ENCODE peak calls at places on chromosomes 2 and 18, in nine cellular contexts. B is uterus; Y is AG08395; Q is renal cortical epithelial cell; J is Kasumi-1; A is gastrocnemius medialis; M is stimulated activated CD4-positive, alpha-beta T cell treated with anti-CD3 and anti-CD28 coated beads, Interleukin-15, amount 100 ng/mL, for 1 hour; S is foreskin fibroblast; X is central memory CD4-positive, alpha-beta T cell. N is an unnamed sample.

GRCh38 chr2:49003206-49003605 is 151.1 kb downstream of the FSHR start:
- DNase-seq in A (no peak), S (no peak), J (no peak), Q (no peak), M (no peak), X (no peak), B (no peak), Y (peak), N (no peak)

GRCh38 chr2:127081826-127082633 is 24.9 kb downstream of the BIN1 start:
- DNase-seq in M (peak), Q (no peak), B (peak), A (peak), J (no peak), Y (no peak), S (peak), X (peak), N (peak)

GRCh38 chr2:63993871-63994270 is 25.4 kb downstream of the VPS54 start:
- DNase-seq in B (no peak), A (no peak), Y (no peak), Q (no peak), M (no peak), J (no peak), S (no peak), X (peak), N (no peak)

GRCh38 chr2:35447210-35447609 is 908.4 kb upstream of the CRIM1 start:
- DNase-seq in Y (no peak), X (no peak), S (no peak), M (no peak), B (no peak), Q (no peak), J (peak), A (no peak), N (no peak)

GRCh38 chr2:231707625-231708049 is 688 bp upstream of the PTMA start:
- DNase-seq in Y (no peak), S (peak), X (no peak), Q (peak), M (peak), B (no peak), J (no peak), A (no peak), N (peak)

GRCh38 chr2:108377411-108377810 is 343 bp upstream of the SULT1C4 start:
- DNase-seq in M (no peak), S (peak), A (no peak), Y (no peak), Q (peak), B (no peak), J (no peak), X (no peak), N (no peak)

GRCh38 chr18:6601241-6601640 is 128.3 kb upstream of the ARHGAP28 start:
- DNase-seq in X (no peak), Y (no peak), B (no peak), A (no peak), S (peak), J (no peak), Q (no peak), M (no peak), N (no peak)

GRCh38 chr2:74020717-74021406 is 36.2 kb downstream of the TET3 start:
- DNase-seq in Q (no peak), A (peak), Y (no peak), S (no peak), J (peak), B (no peak), X (no peak), M (no peak), N (no peak)

GRCh38 chr2:237525559-237526157 is 38.6 kb downstream of the MLPH start:
- DNase-seq in B (no peak), Q (no peak), M (no peak), S (no peak), J (no peak), X (no peak), Y (no peak), A (no peak), N (no peak)

GRCh38 chr2:145220496-145220895 is 700.6 kb upstream of the ZEB2 start:
- DNase-seq in Q (no peak), B (no peak), J (no peak), M (no peak), X (no peak), Y (no peak), A (no peak), S (peak), N (no peak)

GRCh38 chr18:25047983-25048382 is 304.0 kb downstream of the ZNF521 start:
- DNase-seq in A (no peak), S (no peak), X (no peak), J (no peak), Q (no peak), Y (no peak), M (no peak), B (no peak), N (no peak)

GRCh38 chr2:172179045-172179742 is 76.5 kb upstream of the DLX2 start:
- DNase-seq in Y (peak), J (no peak), B (no peak), S (peak), X (no peak), A (no peak), Q (peak), M (no peak), N (no peak)

GRCh38 chr2:177187631-177188312 is 24.8 kb upstream of the HNRNPA3 start:
- DNase-seq in X (no peak), A (no peak), J (no peak), B (no peak), S (peak), M (no peak), Q (peak), Y (peak), N (no peak)

GRCh38 chr18:73153271-73153670 is 285.5 kb upstream of the NETO1 start:
- DNase-seq in A (no peak), S (peak), M (no peak), J (no peak), X (no peak), Q (no peak), Y (no peak), B (no peak), N (no peak)

GRCh38 chr2:101474752-101475384 is at the start of gene RFX8:
- DNase-seq in S (peak), M (no peak), X (peak), B (peak), J (peak), Q (peak), A (no peak), Y (peak), N (no peak)

GRCh38 chr2:35428548-35428947 is 927.0 kb upstream of the CRIM1 start:
- DNase-seq in X (no peak), B (no peak), J (peak), M (no peak), A (no peak), Q (peak), S (no peak), Y (no peak), N (no peak)

N was measured in esophagus squamous epithelium.